ENCODE peak calls at places on chromosomes 7 and 10, in ten cellular contexts. One of them, this sample, is unnamed.

GRCh38 chr7:2736411-2736914 is 48.5 kb downstream of the AMZ1 start:
- DNase-seq in bronchial epithelial cell: no peak
- DNase-seq in astrocyte of the spinal cord: no peak
- DNase-seq in RWPE1: no peak
- DNase-seq in nephron progenitor cell: no peak
- DNase-seq in fibroblast of lung: no peak
- DNase-seq in HFFc6: no peak
- DNase-seq in coronary artery: peak
- DNase-seq in cardiac muscle cell: peak
- DNase-seq in AG10803: no peak
- DNase-seq in this sample: no peak

GRCh38 chr7:95608344-95609173 is 12.2 kb upstream of the PDK4 start:
- DNase-seq in bronchial epithelial cell: peak
- DNase-seq in astrocyte of the spinal cord: peak
- DNase-seq in RWPE1: peak
- DNase-seq in nephron progenitor cell: peak
- DNase-seq in fibroblast of lung: peak
- DNase-seq in HFFc6: peak
- DNase-seq in coronary artery: peak
- DNase-seq in cardiac muscle cell: peak
- DNase-seq in AG10803: peak
- DNase-seq in this sample: peak

GRCh38 chr10:113297226-113297625 is 255.6 kb upstream of the HABP2 start:
- DNase-seq in bronchial epithelial cell: no peak
- DNase-seq in astrocyte of the spinal cord: peak
- DNase-seq in RWPE1: no peak
- DNase-seq in nephron progenitor cell: no peak
- DNase-seq in fibroblast of lung: peak
- DNase-seq in HFFc6: peak
- DNase-seq in coronary artery: no peak
- DNase-seq in cardiac muscle cell: no peak
- DNase-seq in AG10803: peak
- DNase-seq in this sample: no peak

GRCh38 chr10:19819419-19820033 is 3.3 kb downstream of the PLXDC2 start:
- DNase-seq in bronchial epithelial cell: peak
- DNase-seq in astrocyte of the spinal cord: peak
- DNase-seq in RWPE1: peak
- DNase-seq in nephron progenitor cell: peak
- DNase-seq in fibroblast of lung: peak
- DNase-seq in HFFc6: peak
- DNase-seq in coronary artery: no peak
- DNase-seq in cardiac muscle cell: peak
- DNase-seq in AG10803: peak
- DNase-seq in this sample: peak

GRCh38 chr7:81604075-81604807 is 165.6 kb downstream of the HGF start:
- DNase-seq in bronchial epithelial cell: no peak
- DNase-seq in astrocyte of the spinal cord: peak
- DNase-seq in RWPE1: no peak
- DNase-seq in nephron progenitor cell: no peak
- DNase-seq in fibroblast of lung: peak
- DNase-seq in HFFc6: no peak
- DNase-seq in coronary artery: no peak
- DNase-seq in cardiac muscle cell: no peak
- DNase-seq in AG10803: no peak
- DNase-seq in this sample: no peak

GRCh38 chr7:22433710-22434460 is 66.1 kb downstream of the STEAP1B start:
- DNase-seq in bronchial epithelial cell: peak
- DNase-seq in astrocyte of the spinal cord: peak
- DNase-seq in RWPE1: peak
- DNase-seq in nephron progenitor cell: no peak
- DNase-seq in fibroblast of lung: peak
- DNase-seq in HFFc6: peak
- DNase-seq in coronary artery: no peak
- DNase-seq in cardiac muscle cell: no peak
- DNase-seq in AG10803: peak
- DNase-seq in this sample: no peak

GRCh38 chr10:79311581-79312407 is 35.5 kb upstream of the PPIF start:
- DNase-seq in bronchial epithelial cell: no peak
- DNase-seq in astrocyte of the spinal cord: no peak
- DNase-seq in RWPE1: no peak
- DNase-seq in nephron progenitor cell: no peak
- DNase-seq in fibroblast of lung: no peak
- DNase-seq in HFFc6: no peak
- DNase-seq in coronary artery: no peak
- DNase-seq in cardiac muscle cell: no peak
- DNase-seq in AG10803: no peak
- DNase-seq in this sample: no peak

GRCh38 chr10:11009471-11010308 is 8.0 kb upstream of the CELF2 start:
- DNase-seq in bronchial epithelial cell: peak
- DNase-seq in astrocyte of the spinal cord: no peak
- DNase-seq in RWPE1: peak
- DNase-seq in nephron progenitor cell: no peak
- DNase-seq in fibroblast of lung: peak
- DNase-seq in HFFc6: no peak
- DNase-seq in coronary artery: no peak
- DNase-seq in cardiac muscle cell: no peak
- DNase-seq in AG10803: peak
- DNase-seq in this sample: no peak

GRCh38 chr7:78224923-78225322 is 426.4 kb downstream of the PHTF2 start:
- DNase-seq in bronchial epithelial cell: no peak
- DNase-seq in astrocyte of the spinal cord: no peak
- DNase-seq in RWPE1: no peak
- DNase-seq in nephron progenitor cell: no peak
- DNase-seq in fibroblast of lung: peak
- DNase-seq in HFFc6: no peak
- DNase-seq in coronary artery: no peak
- DNase-seq in cardiac muscle cell: no peak
- DNase-seq in AG10803: no peak
- DNase-seq in this sample: no peak

GRCh38 chr7:78220754-78221153 is 422.2 kb downstream of the PHTF2 start:
- DNase-seq in bronchial epithelial cell: no peak
- DNase-seq in astrocyte of the spinal cord: no peak
- DNase-seq in RWPE1: no peak
- DNase-seq in nephron progenitor cell: no peak
- DNase-seq in fibroblast of lung: no peak
- DNase-seq in HFFc6: no peak
- DNase-seq in coronary artery: no peak
- DNase-seq in cardiac muscle cell: no peak
- DNase-seq in AG10803: no peak
- DNase-seq in this sample: no peak

GRCh38 chr7:78223598-78223997 is 425.0 kb downstream of the PHTF2 start:
- DNase-seq in bronchial epithelial cell: no peak
- DNase-seq in astrocyte of the spinal cord: no peak
- DNase-seq in RWPE1: no peak
- DNase-seq in nephron progenitor cell: no peak
- DNase-seq in fibroblast of lung: no peak
- DNase-seq in HFFc6: no peak
- DNase-seq in coronary artery: no peak
- DNase-seq in cardiac muscle cell: no peak
- DNase-seq in AG10803: no peak
- DNase-seq in this sample: no peak

GRCh38 chr7:78225534-78225933 is 427.0 kb downstream of the PHTF2 start:
- DNase-seq in bronchial epithelial cell: no peak
- DNase-seq in astrocyte of the spinal cord: no peak
- DNase-seq in RWPE1: no peak
- DNase-seq in nephron progenitor cell: no peak
- DNase-seq in fibroblast of lung: peak
- DNase-seq in HFFc6: peak
- DNase-seq in coronary artery: no peak
- DNase-seq in cardiac muscle cell: no peak
- DNase-seq in AG10803: peak
- DNase-seq in this sample: no peak

DNA sequence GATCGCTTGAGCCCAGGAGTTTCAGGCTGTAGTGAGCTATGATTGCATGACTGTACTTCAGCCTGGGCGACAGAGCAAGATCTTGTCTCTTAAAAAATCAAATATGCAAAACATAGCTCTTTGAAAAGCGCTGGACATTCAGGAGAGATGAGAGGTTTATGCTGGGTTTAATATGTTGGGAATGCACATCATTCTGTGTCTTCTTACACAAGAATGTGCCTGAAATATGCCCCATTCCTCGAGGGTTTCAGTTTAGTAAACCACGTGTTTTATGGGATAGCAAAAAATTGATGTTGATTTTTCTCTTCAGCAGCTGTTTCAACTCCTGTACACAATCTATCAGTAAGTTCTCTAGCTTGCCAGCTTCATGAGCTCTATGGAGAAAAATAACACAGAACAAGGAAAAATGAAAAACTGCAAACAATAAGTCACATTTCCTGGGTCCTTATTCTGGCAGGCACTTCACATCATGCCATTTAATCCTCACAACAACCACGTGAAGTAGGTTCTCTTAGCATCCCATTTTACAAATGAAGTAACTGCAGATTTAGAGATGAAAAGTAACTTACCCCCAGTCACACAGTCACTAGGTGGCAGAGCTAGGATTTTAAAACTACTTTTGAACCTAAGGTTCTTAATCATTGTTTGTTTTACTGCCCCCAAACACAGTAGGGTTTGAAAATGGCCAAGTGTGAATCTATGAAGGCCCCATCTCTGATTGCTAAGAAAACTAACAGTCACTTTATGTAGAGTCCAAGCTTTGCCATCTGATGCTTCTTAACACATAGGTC is 423.6 kb downstream of the PHTF2 start:
- DNase-seq in bronchial epithelial cell: no peak
- DNase-seq in astrocyte of the spinal cord: no peak
- DNase-seq in RWPE1: no peak
- DNase-seq in nephron progenitor cell: no peak
- DNase-seq in fibroblast of lung: peak
- DNase-seq in HFFc6: peak
- DNase-seq in coronary artery: no peak
- DNase-seq in cardiac muscle cell: no peak
- DNase-seq in AG10803: peak
- DNase-seq in this sample: no peak
- TF ChIP-seq CTCF in bronchial epithelial cell: no peak
- TF ChIP-seq CTCF in astrocyte of the spinal cord: no peak
- TF ChIP-seq CTCF in RWPE1: no peak
- TF ChIP-seq CTCF in nephron progenitor cell: no peak
- TF ChIP-seq CTCF in fibroblast of lung: peak
- TF ChIP-seq CTCF in HFFc6: peak
- TF ChIP-seq CTCF in coronary artery: no peak
- TF ChIP-seq CTCF in cardiac muscle cell: no peak
- TF ChIP-seq CTCF in AG10803: peak
- TF ChIP-seq CTCF in this sample: no peak

GRCh38 chr7:123916240-123916724 is 8.8 kb upstream of the SPAM1 start:
- DNase-seq in bronchial epithelial cell: peak
- DNase-seq in astrocyte of the spinal cord: peak
- DNase-seq in RWPE1: peak
- DNase-seq in nephron progenitor cell: no peak
- DNase-seq in fibroblast of lung: peak
- DNase-seq in HFFc6: no peak
- DNase-seq in coronary artery: no peak
- DNase-seq in cardiac muscle cell: peak
- DNase-seq in AG10803: no peak
- DNase-seq in this sample: peak
- TF ChIP-seq CTCF in bronchial epithelial cell: peak
- TF ChIP-seq CTCF in astrocyte of the spinal cord: peak
- TF ChIP-seq CTCF in RWPE1: peak
- TF ChIP-seq CTCF in nephron progenitor cell: peak
- TF ChIP-seq CTCF in fibroblast of lung: peak
- TF ChIP-seq CTCF in HFFc6: no peak
- TF ChIP-seq CTCF in coronary artery: no peak
- TF ChIP-seq CTCF in cardiac muscle cell: peak
- TF ChIP-seq CTCF in AG10803: no peak
- TF ChIP-seq CTCF in this sample: no peak

GRCh38 chr10:60089095-60089494 is 182.7 kb upstream of the CCDC6 start:
- DNase-seq in bronchial epithelial cell: peak
- DNase-seq in astrocyte of the spinal cord: peak
- DNase-seq in RWPE1: no peak
- DNase-seq in nephron progenitor cell: no peak
- DNase-seq in fibroblast of lung: peak
- DNase-seq in HFFc6: no peak
- DNase-seq in coronary artery: no peak
- DNase-seq in cardiac muscle cell: no peak
- DNase-seq in AG10803: no peak
- DNase-seq in this sample: no peak

GRCh38 chr10:60083039-60083344 is 176.6 kb upstream of the CCDC6 start:
- DNase-seq in bronchial epithelial cell: no peak
- DNase-seq in astrocyte of the spinal cord: no peak
- DNase-seq in RWPE1: no peak
- DNase-seq in nephron progenitor cell: no peak
- DNase-seq in fibroblast of lung: no peak
- DNase-seq in HFFc6: no peak
- DNase-seq in coronary artery: no peak
- DNase-seq in cardiac muscle cell: no peak
- DNase-seq in AG10803: no peak
- DNase-seq in this sample: no peak

GRCh38 chr10:60086862-60087261 is 180.5 kb upstream of the CCDC6 start:
- DNase-seq in bronchial epithelial cell: no peak
- DNase-seq in astrocyte of the spinal cord: no peak
- DNase-seq in RWPE1: no peak
- DNase-seq in nephron progenitor cell: no peak
- DNase-seq in fibroblast of lung: no peak
- DNase-seq in HFFc6: no peak
- DNase-seq in coronary artery: no peak
- DNase-seq in cardiac muscle cell: no peak
- DNase-seq in AG10803: no peak
- DNase-seq in this sample: peak

GRCh38 chr10:60082341-60083038 is 176.1 kb upstream of the CCDC6 start:
- DNase-seq in bronchial epithelial cell: no peak
- DNase-seq in astrocyte of the spinal cord: no peak
- DNase-seq in RWPE1: no peak
- DNase-seq in nephron progenitor cell: no peak
- DNase-seq in fibroblast of lung: peak
- DNase-seq in HFFc6: no peak
- DNase-seq in coronary artery: no peak
- DNase-seq in cardiac muscle cell: no peak
- DNase-seq in AG10803: no peak
- DNase-seq in this sample: no peak

DNA sequence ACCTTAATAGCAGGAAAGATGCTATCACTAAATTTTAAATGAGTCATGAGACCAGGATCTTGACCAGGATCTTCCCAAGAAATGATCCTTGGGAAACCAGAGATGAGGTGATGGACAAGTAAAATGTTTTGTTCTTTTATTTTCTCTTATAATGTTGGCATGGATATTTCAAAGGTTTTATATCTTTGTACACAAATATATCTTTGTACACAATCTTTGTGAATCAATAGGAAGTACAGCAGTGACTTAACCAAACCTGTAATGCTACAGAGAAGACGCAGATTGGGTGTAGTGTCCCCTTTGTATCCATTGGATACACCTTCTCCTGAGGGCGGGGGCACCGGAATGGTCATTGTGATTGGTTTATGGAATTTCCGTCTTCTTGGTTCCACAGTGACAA is 180.1 kb upstream of the CCDC6 start:
- DNase-seq in bronchial epithelial cell: no peak
- DNase-seq in astrocyte of the spinal cord: no peak
- DNase-seq in RWPE1: no peak
- DNase-seq in nephron progenitor cell: no peak
- DNase-seq in fibroblast of lung: no peak
- DNase-seq in HFFc6: no peak
- DNase-seq in coronary artery: no peak
- DNase-seq in cardiac muscle cell: no peak
- DNase-seq in AG10803: no peak
- DNase-seq in this sample: no peak
- TF ChIP-seq CTCF in bronchial epithelial cell: no peak
- TF ChIP-seq CTCF in astrocyte of the spinal cord: no peak
- TF ChIP-seq CTCF in RWPE1: no peak
- TF ChIP-seq CTCF in nephron progenitor cell: no peak
- TF ChIP-seq CTCF in fibroblast of lung: no peak
- TF ChIP-seq CTCF in HFFc6: no peak
- TF ChIP-seq CTCF in coronary artery: no peak
- TF ChIP-seq CTCF in cardiac muscle cell: no peak
- TF ChIP-seq CTCF in AG10803: no peak
- TF ChIP-seq CTCF in this sample: no peak

DNA sequence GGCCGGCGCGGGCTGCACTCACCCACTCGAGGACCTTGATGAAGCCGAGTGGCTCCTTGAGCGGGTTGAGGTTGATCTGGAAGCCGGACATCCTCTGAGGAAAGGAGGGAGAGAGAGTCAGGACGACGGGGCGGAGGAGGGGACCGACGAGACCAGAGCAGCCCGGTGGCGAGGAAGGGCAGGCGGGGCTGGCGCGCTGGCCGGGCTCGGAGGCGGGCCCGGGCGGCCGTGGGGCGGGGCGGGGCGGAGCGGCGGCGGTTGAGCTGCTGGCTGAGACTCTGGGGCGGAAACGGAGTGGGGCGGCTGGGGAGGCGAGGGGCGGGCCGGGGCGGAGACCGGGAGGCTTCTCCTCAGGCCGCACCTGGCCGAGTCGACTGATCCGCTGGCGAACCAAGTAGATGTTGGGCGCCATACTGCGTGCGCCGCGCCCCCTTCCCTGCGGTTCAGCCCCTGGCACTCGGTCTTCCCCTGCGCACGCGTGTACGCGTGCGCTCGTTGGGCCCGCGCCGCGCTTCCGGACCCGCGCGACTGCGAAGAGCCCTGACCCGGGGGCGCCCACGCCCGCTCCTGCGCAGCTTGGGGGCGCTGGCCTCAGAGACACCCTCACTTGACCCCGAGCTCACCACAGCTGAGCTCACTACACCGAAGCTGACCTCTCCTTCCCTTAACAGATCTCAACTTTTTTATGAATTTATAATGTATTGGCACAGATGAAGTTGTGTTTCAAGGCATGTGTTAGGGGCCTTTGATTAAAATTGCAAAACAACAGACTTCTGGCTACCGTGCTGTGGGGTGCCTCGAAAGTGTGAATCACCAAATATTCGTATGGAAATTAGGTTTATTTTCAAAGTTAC is at the start of gene SYPL1:
- DNase-seq in bronchial epithelial cell: peak
- DNase-seq in astrocyte of the spinal cord: peak
- DNase-seq in RWPE1: peak
- DNase-seq in nephron progenitor cell: peak
- DNase-seq in fibroblast of lung: peak
- DNase-seq in HFFc6: peak
- DNase-seq in coronary artery: peak
- DNase-seq in cardiac muscle cell: peak
- DNase-seq in AG10803: peak
- DNase-seq in this sample: peak
- TF ChIP-seq CTCF in bronchial epithelial cell: no peak
- TF ChIP-seq CTCF in astrocyte of the spinal cord: no peak
- TF ChIP-seq CTCF in RWPE1: no peak
- TF ChIP-seq CTCF in nephron progenitor cell: no peak
- TF ChIP-seq CTCF in fibroblast of lung: no peak
- TF ChIP-seq CTCF in HFFc6: peak
- TF ChIP-seq CTCF in coronary artery: no peak
- TF ChIP-seq CTCF in cardiac muscle cell: no peak
- TF ChIP-seq CTCF in AG10803: no peak
- TF ChIP-seq CTCF in this sample: no peak